ENCODE peak calls at places on chromosomes 6 and 20, in four cellular contexts. U is GM23248, E is hepatocyte, D is fibroblast of lung. B is an unnamed sample. For H3K79me2, the result is how much of the 10 kb centered on the place peaks cover.

GRCh38 chr6:137589067-137589848 is 95.1 kb upstream of the OLIG3 start:
- DNase-seq in U (peak), D (peak), E (peak), B (peak)

GRCh38 chr20:63738687-63739128 is 868 bp upstream of the SLC2A4RG start:
- DNase-seq in U (peak), E (peak), D (peak), B (peak)

GRCh38 chr6:15938086-15938485 is 190.8 kb upstream of the MYLIP start:
- DNase-seq in U (no peak), D (no peak), E (no peak), B (no peak)

GRCh38 chr6:83928286-83928685 is 68.8 kb downstream of the CYB5R4 start:
- DNase-seq in E (no peak), D (no peak), U (no peak), B (no peak)

GRCh38 chr6:129469070-129469662 is 240.8 kb downstream of the ARHGAP18 start:
- DNase-seq in E (no peak), U (peak), D (no peak), B (no peak)

GRCh38 chr6:169725270-169726048 is 1.2 kb upstream of the PHF10 start:
- DNase-seq in E (peak), U (peak), D (peak), B (peak)

GRCh38 chr6:170110201-170111140 is 180.4 kb downstream of the DLL1 start:
- DNase-seq in U (no peak), E (no peak), D (no peak), B (no peak)

GRCh38 chr20:48773837-48774418 is 53.9 kb downstream of the PREX1 start:
- DNase-seq in E (no peak), U (no peak), D (peak), B (no peak)

GRCh38 chr20:6053776-6054688 is at the start of gene LRRN4:
- DNase-seq in D (peak), E (peak), U (peak), B (no peak)

GRCh38 chr20:755931-756330 is 12.4 kb downstream of the SLC52A3 start:
- DNase-seq in D (no peak), U (peak), E (no peak), B (no peak)

GRCh38 chr6:52330470-52330869 is 31.5 kb upstream of the PAQR8 start:
- DNase-seq in D (no peak), U (no peak), E (peak), B (no peak)

GRCh38 chr6:37456126-37456525 is 23.1 kb downstream of the CMTR1 start:
- DNase-seq in U (peak), E (no peak), D (peak), B (no peak)

GRCh38 chr20:57387945-57388351 is 3.2 kb upstream of the RBM38 start:
- DNase-seq in U (no peak), D (no peak), E (no peak), B (no peak)

GRCh38 chr6:5215181-5215580 is 45.6 kb downstream of the LYRM4 start:
- DNase-seq in U (no peak), D (peak), E (no peak), B (no peak)

GRCh38 chr6:27132532-27133280 is 114.8 kb upstream of the PRSS16 start:
- DNase-seq in E (peak), D (peak), U (peak), B (peak)

GRCh38 chr20:22619272-22619671 is 34.9 kb upstream of the FOXA2 start:
- DNase-seq in D (no peak), E (peak), U (no peak), B (no peak)

GRCh38 chr20:52493177-52493711 is 301.7 kb upstream of the ZFP64 start:
- DNase-seq in U (peak), D (peak), E (peak), B (no peak)

GRCh38 chr6:162177733-162178132 is 549.8 kb downstream of the PRKN start:
- DNase-seq in E (peak), D (peak), U (peak), B (no peak)

GRCh38 chr20:47809561-47809960 is 24.3 kb upstream of the SULF2 start:
- DNase-seq in D (peak), E (peak), U (no peak), B (no peak)

GRCh38 chr20:9287062-9287461 is 218.2 kb downstream of the PLCB4 start:
- DNase-seq in U (no peak), E (no peak), D (no peak), B (no peak)

GRCh38 chr6:111843347-111844147 is 29.7 kb downstream of the FYN start:
- DNase-seq in D (peak), E (no peak), U (no peak), B (no peak)

GRCh38 chr6:111841822-111842221 is 31.4 kb downstream of the FYN start:
- DNase-seq in E (no peak), U (no peak), D (peak), B (peak)

GRCh38 chr6:111844376-111844775 is 28.9 kb downstream of the FYN start:
- DNase-seq in E (no peak), D (no peak), U (no peak), B (no peak)

GRCh38 chr6:111842271-111842822 is 30.9 kb downstream of the FYN start:
- DNase-seq in U (no peak), E (no peak), D (no peak), B (no peak)

DNA sequence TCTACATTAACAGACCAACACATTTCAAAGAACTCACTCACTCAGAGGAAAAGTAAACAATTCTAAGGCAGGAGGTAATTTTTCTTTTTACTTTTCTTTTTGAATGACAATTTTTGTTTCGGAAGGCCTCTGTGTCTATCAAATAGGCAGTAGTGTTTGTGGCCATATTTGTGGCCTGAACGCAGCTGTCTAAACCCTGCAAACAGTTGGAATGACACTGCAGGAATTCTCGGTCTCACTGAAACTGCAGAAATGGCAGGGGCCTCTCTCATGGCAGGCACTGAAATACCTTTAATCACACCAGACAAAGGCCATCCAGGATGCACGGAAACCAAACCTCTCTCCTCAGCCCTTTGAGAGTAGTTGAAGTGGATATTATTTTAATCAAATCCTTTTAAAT is 30.4 kb downstream of the FYN start:
- DNase-seq in D (peak), E (peak), U (no peak), B (no peak)
- H3K79me2 ChIP-seq in D (under half), E (under half), U (half or more), B (under half)

DNA sequence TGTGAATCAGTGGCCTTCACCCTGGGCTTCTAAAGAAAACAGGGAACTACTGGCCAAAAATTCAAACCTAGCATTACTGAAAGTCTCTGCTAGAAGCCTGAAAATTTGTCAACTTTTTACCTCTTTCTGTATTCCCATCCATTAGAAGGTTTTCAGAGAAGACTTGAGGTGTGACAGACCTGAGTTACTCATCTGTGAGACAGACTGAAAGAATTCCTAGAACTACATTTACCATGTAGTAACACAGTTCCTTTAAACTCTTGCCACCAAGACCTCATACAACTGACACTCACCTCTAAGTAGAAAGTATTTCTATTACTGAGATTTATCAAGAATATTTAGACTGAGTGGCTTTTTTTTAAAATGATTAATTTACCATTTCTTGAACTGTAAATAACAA is 4.5 kb downstream of the DPM1 start:
- DNase-seq in E (no peak), D (no peak), U (no peak), B (no peak)
- H3K79me2 ChIP-seq in E (half or more), D (half or more), U (half or more), B (half or more)

DNA sequence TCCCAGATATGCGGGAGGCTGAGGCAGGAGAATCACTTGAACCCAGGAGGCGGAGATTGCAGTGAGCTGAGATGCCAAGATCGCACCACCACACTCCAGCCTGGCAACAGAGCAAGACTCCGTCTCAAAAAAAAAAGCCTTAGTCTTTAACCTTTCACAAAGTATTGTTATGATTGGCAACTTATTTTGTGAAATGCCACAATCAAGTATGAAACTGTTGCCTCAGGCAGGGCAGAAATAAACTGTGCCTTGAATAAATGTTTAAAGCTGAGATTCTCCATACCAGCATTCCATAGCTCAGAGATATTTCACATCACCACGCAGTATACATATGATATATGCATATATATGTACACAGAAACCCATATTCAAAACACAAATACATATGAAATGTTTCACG is 120.1 kb upstream of the CCDC28A start:
- DNase-seq in U (no peak), E (no peak), D (no peak), B (no peak)
- H3K79me2 ChIP-seq in U (under half), E (under half), D (under half), B (under half)

GRCh38 chr20:32737371-32738223 is 5.7 kb downstream of the COMMD7 start:
- DNase-seq in E (no peak), D (peak), U (peak), B (no peak)

GRCh38 chr20:32727663-32728062 is 15.6 kb downstream of the COMMD7 start:
- DNase-seq in U (peak), D (peak), E (no peak), B (no peak)

GRCh38 chr20:32731882-32732266 is 11.4 kb downstream of the COMMD7 start:
- DNase-seq in E (peak), D (no peak), U (peak), B (no peak)
- H3K79me2 ChIP-seq in E (under half), D (under half), U (under half), B (under half)

GRCh38 chr6:108669673-108670072 is 109.0 kb downstream of the FOXO3 start:
- DNase-seq in U (no peak), D (no peak), E (no peak), B (no peak)

GRCh38 chr6:108665495-108666196 is 104.9 kb downstream of the FOXO3 start:
- DNase-seq in D (no peak), E (no peak), U (no peak), B (no peak)

GRCh38 chr6:108671175-108671574 is 110.5 kb downstream of the FOXO3 start:
- DNase-seq in U (no peak), E (no peak), D (no peak), B (no peak)

GRCh38 chr6:108666656-108667260 is 106.0 kb downstream of the FOXO3 start:
- DNase-seq in E (no peak), D (no peak), U (no peak), B (no peak)

GRCh38 chr6:108667984-108668383 is 107.3 kb downstream of the FOXO3 start:
- DNase-seq in D (peak), U (no peak), E (peak), B (no peak)
- H3K79me2 ChIP-seq in D (half or more), U (half or more), E (half or more), B (under half)

GRCh38 chr6:92847988-92848387 is 571.4 kb downstream of the EPHA7 start:
- DNase-seq in D (no peak), U (no peak), E (no peak), B (no peak)

GRCh38 chr6:92849636-92850035 is 569.7 kb downstream of the EPHA7 start:
- DNase-seq in U (no peak), D (no peak), E (peak), B (no peak)

GRCh38 chr6:92848901-92849300 is 570.5 kb downstream of the EPHA7 start:
- DNase-seq in U (no peak), E (no peak), D (no peak), B (no peak)

GRCh38 chr6:92848459-92848858 is 570.9 kb downstream of the EPHA7 start:
- DNase-seq in U (no peak), D (no peak), E (no peak), B (no peak)
- H3K79me2 ChIP-seq in U (under half), D (under half), E (under half), B (under half)

GRCh38 chr6:21826031-21826430 is 232.5 kb downstream of the SOX4 start:
- DNase-seq in U (peak), E (peak), D (peak), B (no peak)
- H3K79me2 ChIP-seq in U (under half), E (under half), D (under half), B (under half)

GRCh38 chr6:1722801-1723200 is 113.1 kb downstream of the FOXC1 start:
- DNase-seq in U (no peak), D (no peak), E (no peak), B (no peak)

GRCh38 chr6:1724124-1724523 is 114.4 kb downstream of the FOXC1 start:
- DNase-seq in E (no peak), D (no peak), U (no peak), B (no peak)

GRCh38 chr6:1719922-1720321 is 110.2 kb downstream of the FOXC1 start:
- DNase-seq in U (no peak), D (no peak), E (no peak), B (no peak)

GRCh38 chr6:1724616-1725015 is 114.9 kb downstream of the FOXC1 start:
- DNase-seq in D (no peak), U (no peak), E (peak), B (no peak)

DNA sequence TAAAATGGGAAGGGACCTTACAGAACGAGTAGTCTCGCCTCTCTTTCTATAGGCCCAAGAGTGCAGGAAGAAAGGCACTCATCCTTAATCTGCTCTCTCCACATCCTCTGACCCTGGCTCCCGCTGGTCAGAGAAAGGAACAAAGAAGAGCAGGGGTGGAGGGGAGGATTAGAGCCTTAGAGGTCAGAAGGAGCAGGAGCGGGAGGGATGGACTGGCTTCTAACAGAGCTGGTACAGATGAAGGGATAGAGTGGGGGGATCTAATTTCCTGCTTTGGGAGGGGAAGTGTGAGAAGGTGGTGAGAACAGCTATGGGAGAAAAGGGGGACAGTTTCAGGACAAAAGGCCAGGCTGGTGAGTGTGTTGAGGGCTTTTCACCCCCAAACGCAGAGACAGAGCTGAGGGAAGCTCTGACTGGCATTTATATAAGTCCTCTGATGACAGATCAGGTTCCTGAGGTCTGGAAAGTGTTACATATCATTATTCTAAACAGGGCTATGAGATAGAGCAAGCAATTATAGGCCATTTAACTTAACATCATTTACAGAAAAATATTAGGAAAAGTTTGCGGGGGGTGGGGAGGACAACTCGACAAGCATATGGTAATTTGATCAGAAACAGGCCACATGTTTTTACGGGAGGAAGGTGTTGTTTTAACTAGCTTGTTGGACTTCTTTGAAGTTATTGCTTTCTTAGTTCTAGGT is 111.1 kb downstream of the FOXC1 start:
- DNase-seq in E (no peak), D (no peak), U (no peak), B (no peak)
- H3K79me2 ChIP-seq in E (under half), D (under half), U (under half), B (under half)

DNA sequence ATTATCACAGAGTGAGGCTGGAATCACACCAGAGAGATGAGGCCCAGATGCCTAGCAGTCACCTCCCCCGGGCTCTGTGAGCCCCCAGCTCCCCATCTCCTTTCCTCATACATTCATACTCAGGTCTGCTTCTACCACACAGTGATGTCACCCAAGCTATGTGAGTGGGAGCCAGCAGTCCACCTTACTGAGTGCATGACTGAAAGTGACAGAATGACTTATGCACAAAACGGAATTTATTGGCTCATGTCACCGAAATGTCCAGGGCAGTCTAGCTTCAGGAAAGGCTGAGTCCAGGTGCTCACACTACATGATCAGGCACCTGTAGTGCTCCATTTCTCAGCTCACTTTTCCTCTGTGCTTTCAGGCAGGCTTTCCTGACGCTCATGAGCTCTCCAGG is 36.7 kb upstream of the CCN6 start:
- DNase-seq in E (no peak), U (no peak), D (no peak), B (no peak)
- H3K79me2 ChIP-seq in E (under half), U (under half), D (under half), B (under half)

GRCh38 chr20:62652894-62653305 is 10.6 kb downstream of the SLCO4A1 start:
- DNase-seq in D (no peak), U (no peak), E (no peak), B (no peak)
- H3K79me2 ChIP-seq in D (under half), U (under half), E (under half), B (under half)